ENCODE peak calls at places on chromosomes 4 and X, in ten cellular contexts. W is endothelial cell; D is stimulated activated naive CD8-positive, alpha-beta T cell treated with anti-CD3 and anti-CD28 coated beads, Interleukin-15, Interleukin-2, amounts not matched to agents 100 U/mL and 50 U/mL, for 24 hours; Z is head of caudate nucleus; N is heart left ventricle; T is MM.1S; O is T-helper 9 cell; B is germinal center; A is OCI-LY7; H is nephron progenitor cell. U is an unnamed sample.

GRCh38 chr4:100681289-100681688 is 163.5 kb upstream of the EMCN start:
- DNase-seq in W (no peak), D (no peak), Z (no peak), N (no peak), T (no peak), O (no peak), B (no peak), A (no peak), H (no peak), U (no peak)

GRCh38 chr4:78784255-78784654 is 8.1 kb downstream of the BMP2K start:
- DNase-seq in W (no peak), D (no peak), Z (no peak), N (no peak), T (no peak), O (no peak), B (no peak), A (no peak), H (no peak), U (peak)

GRCh38 chrX:153538424-153538823 is 21.0 kb downstream of the ATP2B3 start:
- DNase-seq in W (no peak), D (no peak), Z (peak), N (no peak), T (no peak), O (no peak), B (no peak), A (no peak), H (no peak), U (no peak)

GRCh38 chrX:122269243-122269781 is 914.8 kb upstream of the GRIA3 start:
- DNase-seq in W (no peak), D (no peak), Z (no peak), N (no peak), T (no peak), O (no peak), B (no peak), A (no peak), H (no peak), U (no peak)

GRCh38 chr4:48268956-48269860 is at the start of gene TEC:
- DNase-seq in W (peak), D (peak), Z (no peak), N (peak), T (peak), O (peak), B (peak), A (peak), H (peak), U (no peak)

GRCh38 chr4:52173470-52174055 is 122.5 kb downstream of the SPATA18 start:
- DNase-seq in W (no peak), D (no peak), Z (no peak), N (peak), T (no peak), O (no peak), B (no peak), A (no peak), H (no peak), U (no peak)

GRCh38 chrX:67604979-67605703 is 61.3 kb downstream of the AR start:
- DNase-seq in W (no peak), D (no peak), Z (no peak), N (no peak), T (peak), O (no peak), B (no peak), A (no peak), H (no peak), U (peak)

GRCh38 chrX:53088136-53088974 is 5.6 kb upstream of the KANTR start:
- DNase-seq in W (peak), D (peak), Z (peak), N (peak), T (no peak), O (peak), B (peak), A (no peak), H (peak), U (no peak)

GRCh38 chr4:53591372-53591892 is at the start of gene LNX1:
- DNase-seq in W (peak), D (no peak), Z (no peak), N (no peak), T (peak), O (no peak), B (no peak), A (no peak), H (no peak), U (no peak)

GRCh38 chr4:65344278-65344825 is 325.9 kb downstream of the EPHA5 start:
- DNase-seq in W (no peak), D (no peak), Z (no peak), N (no peak), T (no peak), O (no peak), B (no peak), A (no peak), H (no peak), U (no peak)

GRCh38 chr4:92232566-92232965 is 71.2 kb upstream of the GRID2 start:
- DNase-seq in W (no peak), D (no peak), Z (no peak), N (no peak), T (no peak), O (no peak), B (no peak), A (no peak), H (no peak), U (no peak)

GRCh38 chr4:100881283-100881682 is 363.5 kb upstream of the EMCN start:
- DNase-seq in W (no peak), D (no peak), Z (no peak), N (no peak), T (no peak), O (no peak), B (no peak), A (no peak), H (no peak), U (no peak)

GRCh38 chrX:104435249-104435648 is 130.8 kb upstream of the IL1RAPL2 start:
- DNase-seq in W (no peak), D (no peak), Z (no peak), N (no peak), T (no peak), O (no peak), B (no peak), A (no peak), H (no peak), U (no peak)